ENCODE peak calls at places on chromosomes 5 and 9, in eight cellular contexts. One of them, this sample, is unnamed.

GRCh38 chr5:135651156-135651555 is 72.4 kb upstream of the CXCL14 start:
- DNase-seq in dorsolateral prefrontal cortex: no peak
- DNase-seq in HFF-Myc: peak
- DNase-seq in mucosa of descending colon: no peak
- DNase-seq in HAP-1: no peak
- DNase-seq in mammary epithelial cell: peak
- DNase-seq in AG09309: no peak
- DNase-seq in tibial nerve: no peak
- DNase-seq in this sample: no peak

GRCh38 chr5:74595143-74595915 is 45.2 kb downstream of the ENC1 start:
- DNase-seq in dorsolateral prefrontal cortex: no peak
- DNase-seq in HFF-Myc: peak
- DNase-seq in mucosa of descending colon: no peak
- DNase-seq in HAP-1: no peak
- DNase-seq in mammary epithelial cell: no peak
- DNase-seq in AG09309: no peak
- DNase-seq in tibial nerve: no peak
- DNase-seq in this sample: no peak

GRCh38 chr9:74824654-74825053 is 63.1 kb downstream of the TRPM6 start:
- DNase-seq in dorsolateral prefrontal cortex: no peak
- DNase-seq in HFF-Myc: no peak
- DNase-seq in mucosa of descending colon: peak
- DNase-seq in HAP-1: no peak
- DNase-seq in mammary epithelial cell: peak
- DNase-seq in AG09309: peak
- DNase-seq in tibial nerve: no peak
- DNase-seq in this sample: no peak

GRCh38 chr5:155316310-155316709 is 302.8 kb downstream of the KIF4B start:
- DNase-seq in dorsolateral prefrontal cortex: no peak
- DNase-seq in HFF-Myc: no peak
- DNase-seq in mucosa of descending colon: no peak
- DNase-seq in HAP-1: no peak
- DNase-seq in mammary epithelial cell: no peak
- DNase-seq in AG09309: no peak
- DNase-seq in tibial nerve: no peak
- DNase-seq in this sample: no peak

GRCh38 chr9:132908635-132909034 is 29.9 kb downstream of the SPACA9 start:
- DNase-seq in dorsolateral prefrontal cortex: no peak
- DNase-seq in HFF-Myc: no peak
- DNase-seq in mucosa of descending colon: no peak
- DNase-seq in HAP-1: no peak
- DNase-seq in mammary epithelial cell: no peak
- DNase-seq in AG09309: no peak
- DNase-seq in tibial nerve: no peak
- DNase-seq in this sample: no peak

GRCh38 chr5:10442581-10442980 is 902 bp downstream of the ROPN1L start:
- DNase-seq in dorsolateral prefrontal cortex: no peak
- DNase-seq in HFF-Myc: no peak
- DNase-seq in mucosa of descending colon: no peak
- DNase-seq in HAP-1: no peak
- DNase-seq in mammary epithelial cell: no peak
- DNase-seq in AG09309: no peak
- DNase-seq in tibial nerve: no peak
- DNase-seq in this sample: no peak

GRCh38 chr9:33943389-33943788 is 105.3 kb downstream of the UBAP2 start:
- DNase-seq in dorsolateral prefrontal cortex: no peak
- DNase-seq in HFF-Myc: no peak
- DNase-seq in mucosa of descending colon: no peak
- DNase-seq in HAP-1: no peak
- DNase-seq in mammary epithelial cell: no peak
- DNase-seq in AG09309: no peak
- DNase-seq in tibial nerve: no peak
- DNase-seq in this sample: no peak

GRCh38 chr9:981491-981898 is 5.0 kb downstream of the DMRT3 start:
- DNase-seq in dorsolateral prefrontal cortex: no peak
- DNase-seq in HFF-Myc: no peak
- DNase-seq in mucosa of descending colon: no peak
- DNase-seq in HAP-1: no peak
- DNase-seq in mammary epithelial cell: no peak
- DNase-seq in AG09309: no peak
- DNase-seq in tibial nerve: no peak
- DNase-seq in this sample: no peak

GRCh38 chr5:931570-932145 is 39.0 kb downstream of the TRIP13 start:
- DNase-seq in dorsolateral prefrontal cortex: no peak
- DNase-seq in HFF-Myc: no peak
- DNase-seq in mucosa of descending colon: no peak
- DNase-seq in HAP-1: no peak
- DNase-seq in mammary epithelial cell: no peak
- DNase-seq in AG09309: no peak
- DNase-seq in tibial nerve: no peak
- DNase-seq in this sample: no peak

GRCh38 chr5:171520300-171521170 is 101.1 kb downstream of the FGF18 start:
- DNase-seq in dorsolateral prefrontal cortex: no peak
- DNase-seq in HFF-Myc: no peak
- DNase-seq in mucosa of descending colon: peak
- DNase-seq in HAP-1: no peak
- DNase-seq in mammary epithelial cell: no peak
- DNase-seq in AG09309: no peak
- DNase-seq in tibial nerve: no peak
- DNase-seq in this sample: no peak

GRCh38 chr9:122135529-122135859 is 24.1 kb downstream of the NDUFA8 start:
- DNase-seq in dorsolateral prefrontal cortex: no peak
- DNase-seq in HFF-Myc: no peak
- DNase-seq in mucosa of descending colon: no peak
- DNase-seq in HAP-1: no peak
- DNase-seq in mammary epithelial cell: no peak
- DNase-seq in AG09309: no peak
- DNase-seq in tibial nerve: no peak
- DNase-seq in this sample: no peak

GRCh38 chr5:164233796-164234195 is 728.4 kb downstream of the MAT2B start:
- DNase-seq in dorsolateral prefrontal cortex: no peak
- DNase-seq in HFF-Myc: no peak
- DNase-seq in mucosa of descending colon: no peak
- DNase-seq in HAP-1: no peak
- DNase-seq in mammary epithelial cell: no peak
- DNase-seq in AG09309: no peak
- DNase-seq in tibial nerve: no peak
- DNase-seq in this sample: no peak

GRCh38 chr9:116589392-116590354 is 97.4 kb upstream of the TRIM32 start:
- DNase-seq in dorsolateral prefrontal cortex: no peak
- DNase-seq in HFF-Myc: peak
- DNase-seq in mucosa of descending colon: no peak
- DNase-seq in HAP-1: peak
- DNase-seq in mammary epithelial cell: peak
- DNase-seq in AG09309: no peak
- DNase-seq in tibial nerve: no peak
- DNase-seq in this sample: peak

GRCh38 chr5:24547127-24547526 is 97.7 kb downstream of the CDH10 start:
- DNase-seq in dorsolateral prefrontal cortex: no peak
- DNase-seq in HFF-Myc: no peak
- DNase-seq in mucosa of descending colon: no peak
- DNase-seq in HAP-1: no peak
- DNase-seq in mammary epithelial cell: no peak
- DNase-seq in AG09309: no peak
- DNase-seq in tibial nerve: no peak
- DNase-seq in this sample: no peak

GRCh38 chr5:86979801-86980510 is 287.7 kb upstream of the RASA1 start:
- DNase-seq in dorsolateral prefrontal cortex: no peak
- DNase-seq in HFF-Myc: peak
- DNase-seq in mucosa of descending colon: no peak
- DNase-seq in HAP-1: no peak
- DNase-seq in mammary epithelial cell: peak
- DNase-seq in AG09309: peak
- DNase-seq in tibial nerve: no peak
- DNase-seq in this sample: no peak

GRCh38 chr9:91782711-91783214 is 167.3 kb downstream of the ROR2 start:
- DNase-seq in dorsolateral prefrontal cortex: no peak
- DNase-seq in HFF-Myc: no peak
- DNase-seq in mucosa of descending colon: no peak
- DNase-seq in HAP-1: no peak
- DNase-seq in mammary epithelial cell: no peak
- DNase-seq in AG09309: no peak
- DNase-seq in tibial nerve: no peak
- DNase-seq in this sample: no peak

GRCh38 chr5:158722940-158723339 is 376.8 kb downstream of the EBF1 start:
- DNase-seq in dorsolateral prefrontal cortex: no peak
- DNase-seq in HFF-Myc: no peak
- DNase-seq in mucosa of descending colon: no peak
- DNase-seq in HAP-1: no peak
- DNase-seq in mammary epithelial cell: no peak
- DNase-seq in AG09309: no peak
- DNase-seq in tibial nerve: no peak
- DNase-seq in this sample: no peak

GRCh38 chr5:151923865-151924264 is 786 bp downstream of the GLRA1 start:
- DNase-seq in dorsolateral prefrontal cortex: peak
- DNase-seq in HFF-Myc: no peak
- DNase-seq in mucosa of descending colon: no peak
- DNase-seq in HAP-1: no peak
- DNase-seq in mammary epithelial cell: peak
- DNase-seq in AG09309: no peak
- DNase-seq in tibial nerve: no peak
- DNase-seq in this sample: no peak

GRCh38 chr9:15724006-15724405 is 171.2 kb downstream of the CCDC171 start:
- DNase-seq in dorsolateral prefrontal cortex: no peak
- DNase-seq in HFF-Myc: no peak
- DNase-seq in mucosa of descending colon: no peak
- DNase-seq in HAP-1: no peak
- DNase-seq in mammary epithelial cell: no peak
- DNase-seq in AG09309: no peak
- DNase-seq in tibial nerve: no peak
- DNase-seq in this sample: no peak

GRCh38 chr5:146867996-146868708 is 10.4 kb downstream of the PPP2R2B start:
- DNase-seq in dorsolateral prefrontal cortex: no peak
- DNase-seq in HFF-Myc: no peak
- DNase-seq in mucosa of descending colon: no peak
- DNase-seq in HAP-1: no peak
- DNase-seq in mammary epithelial cell: no peak
- DNase-seq in AG09309: no peak
- DNase-seq in tibial nerve: no peak
- DNase-seq in this sample: no peak

GRCh38 chr9:101711330-101711941 is 27.0 kb downstream of the GRIN3A start:
- DNase-seq in dorsolateral prefrontal cortex: no peak
- DNase-seq in HFF-Myc: no peak
- DNase-seq in mucosa of descending colon: no peak
- DNase-seq in HAP-1: no peak
- DNase-seq in mammary epithelial cell: peak
- DNase-seq in AG09309: no peak
- DNase-seq in tibial nerve: no peak
- DNase-seq in this sample: no peak

GRCh38 chr9:89009049-89009840 is 18.0 kb downstream of the S1PR3 start:
- DNase-seq in dorsolateral prefrontal cortex: no peak
- DNase-seq in HFF-Myc: no peak
- DNase-seq in mucosa of descending colon: no peak
- DNase-seq in HAP-1: no peak
- DNase-seq in mammary epithelial cell: no peak
- DNase-seq in AG09309: no peak
- DNase-seq in tibial nerve: no peak
- DNase-seq in this sample: no peak

GRCh38 chr9:6986416-6986815 is 228.6 kb downstream of the KDM4C start:
- DNase-seq in dorsolateral prefrontal cortex: no peak
- DNase-seq in HFF-Myc: no peak
- DNase-seq in mucosa of descending colon: no peak
- DNase-seq in HAP-1: no peak
- DNase-seq in mammary epithelial cell: no peak
- DNase-seq in AG09309: no peak
- DNase-seq in tibial nerve: no peak
- DNase-seq in this sample: no peak
- H3K4me3 ChIP-seq in dorsolateral prefrontal cortex: no peak
- H3K4me3 ChIP-seq in HFF-Myc: no peak
- H3K4me3 ChIP-seq in mucosa of descending colon: no peak
- H3K4me3 ChIP-seq in HAP-1: no peak
- H3K4me3 ChIP-seq in mammary epithelial cell: no peak
- H3K4me3 ChIP-seq in AG09309: no peak
- H3K4me3 ChIP-seq in tibial nerve: no peak
- H3K4me3 ChIP-seq in this sample: no peak

DNA sequence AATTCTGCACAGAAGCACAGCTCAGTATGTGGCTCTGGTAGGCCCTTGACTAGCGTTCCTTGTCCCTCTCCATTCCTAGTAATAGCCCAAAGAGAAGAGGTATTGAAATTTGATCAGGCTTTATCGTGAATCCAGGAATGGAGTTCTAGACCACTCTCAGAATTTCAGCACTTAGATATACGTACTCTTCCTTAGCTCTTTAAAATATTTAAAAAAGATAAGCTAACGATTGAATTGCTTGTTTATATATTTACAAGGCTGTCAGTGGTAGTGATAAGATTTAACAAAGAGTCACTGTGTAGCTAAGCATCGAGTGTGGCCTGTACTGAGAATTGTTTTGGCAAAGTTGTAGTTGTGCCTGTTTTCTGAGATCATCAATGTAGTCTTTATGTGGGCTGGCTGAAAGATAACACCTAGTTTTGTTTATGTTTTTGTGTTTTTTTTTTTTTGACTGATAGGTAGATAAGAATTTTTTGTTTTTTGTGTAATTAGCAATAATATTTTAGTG is 2.5 kb downstream of the KIAA1958 start:
- DNase-seq in dorsolateral prefrontal cortex: no peak
- DNase-seq in HFF-Myc: no peak
- DNase-seq in mucosa of descending colon: no peak
- DNase-seq in HAP-1: peak
- DNase-seq in mammary epithelial cell: no peak
- DNase-seq in AG09309: no peak
- DNase-seq in tibial nerve: no peak
- DNase-seq in this sample: no peak
- H3K4me3 ChIP-seq in dorsolateral prefrontal cortex: peak
- H3K4me3 ChIP-seq in HFF-Myc: no peak
- H3K4me3 ChIP-seq in mucosa of descending colon: no peak
- H3K4me3 ChIP-seq in HAP-1: peak
- H3K4me3 ChIP-seq in mammary epithelial cell: no peak
- H3K4me3 ChIP-seq in AG09309: no peak
- H3K4me3 ChIP-seq in tibial nerve: no peak
- H3K4me3 ChIP-seq in this sample: no peak

DNA sequence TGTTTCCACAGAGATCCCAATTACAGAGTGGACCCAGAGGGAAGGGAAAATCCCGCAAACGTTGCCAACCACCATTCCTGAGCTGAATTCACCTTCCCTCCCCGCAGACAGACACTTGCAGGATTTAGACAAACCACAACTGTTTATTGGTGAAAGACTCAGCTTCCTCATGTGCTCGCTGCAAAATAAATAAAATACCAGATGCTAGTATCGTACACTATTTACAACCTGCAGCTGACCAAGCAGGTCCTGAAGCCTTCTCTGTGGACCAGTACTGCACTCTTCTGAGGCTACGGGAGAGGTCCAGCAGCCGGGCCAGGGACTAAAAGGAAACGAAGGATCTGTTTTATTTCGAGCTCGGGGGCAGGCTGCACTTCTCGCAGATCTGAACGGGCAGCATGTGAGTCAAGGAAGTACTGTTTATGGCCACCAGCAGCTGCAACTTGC is 2.4 kb downstream of the CCNO start:
- DNase-seq in dorsolateral prefrontal cortex: no peak
- DNase-seq in HFF-Myc: no peak
- DNase-seq in mucosa of descending colon: no peak
- DNase-seq in HAP-1: peak
- DNase-seq in mammary epithelial cell: no peak
- DNase-seq in AG09309: no peak
- DNase-seq in tibial nerve: no peak
- DNase-seq in this sample: no peak
- H3K4me3 ChIP-seq in dorsolateral prefrontal cortex: peak
- H3K4me3 ChIP-seq in HFF-Myc: no peak
- H3K4me3 ChIP-seq in mucosa of descending colon: no peak
- H3K4me3 ChIP-seq in HAP-1: peak
- H3K4me3 ChIP-seq in mammary epithelial cell: peak
- H3K4me3 ChIP-seq in AG09309: peak
- H3K4me3 ChIP-seq in tibial nerve: peak
- H3K4me3 ChIP-seq in this sample: peak

GRCh38 chr5:40600383-40600782 is 79.3 kb upstream of the PTGER4 start:
- DNase-seq in dorsolateral prefrontal cortex: no peak
- DNase-seq in HFF-Myc: no peak
- DNase-seq in mucosa of descending colon: no peak
- DNase-seq in HAP-1: no peak
- DNase-seq in mammary epithelial cell: no peak
- DNase-seq in AG09309: no peak
- DNase-seq in tibial nerve: no peak
- DNase-seq in this sample: no peak
- H3K4me3 ChIP-seq in dorsolateral prefrontal cortex: no peak
- H3K4me3 ChIP-seq in HFF-Myc: no peak
- H3K4me3 ChIP-seq in mucosa of descending colon: no peak
- H3K4me3 ChIP-seq in HAP-1: no peak
- H3K4me3 ChIP-seq in mammary epithelial cell: no peak
- H3K4me3 ChIP-seq in AG09309: no peak
- H3K4me3 ChIP-seq in tibial nerve: no peak
- H3K4me3 ChIP-seq in this sample: no peak